ENCODE peak calls at places on chromosomes 3 and 15, in seven cellular contexts. One of them, this sample, is unnamed.

GRCh38 chr3:169091196-169091595 is 572.3 kb downstream of the MECOM start:
- DNase-seq in naive thymus-derived CD4-positive, alpha-beta T cell: no peak
- DNase-seq in kidney glomerular epithelial cell: no peak
- DNase-seq in GM20000: no peak
- DNase-seq in glomerular endothelial cell: no peak
- DNase-seq in H4: peak; percentile 58
- DNase-seq in psoas muscle: no peak
- DNase-seq in this sample: no peak

GRCh38 chr3:34212671-34213070 is 414.2 kb downstream of the PDCD6IP start:
- DNase-seq in naive thymus-derived CD4-positive, alpha-beta T cell: no peak
- DNase-seq in kidney glomerular epithelial cell: peak; percentile 17
- DNase-seq in GM20000: no peak
- DNase-seq in glomerular endothelial cell: no peak
- DNase-seq in H4: no peak
- DNase-seq in psoas muscle: no peak
- DNase-seq in this sample: no peak

GRCh38 chr3:90052425-90052950 is 945.1 kb downstream of the EPHA3 start:
- DNase-seq in naive thymus-derived CD4-positive, alpha-beta T cell: no peak
- DNase-seq in kidney glomerular epithelial cell: no peak
- DNase-seq in GM20000: no peak
- DNase-seq in glomerular endothelial cell: no peak
- DNase-seq in H4: no peak
- DNase-seq in psoas muscle: no peak
- DNase-seq in this sample: no peak

GRCh38 chr3:21170964-21171363 is 580.0 kb downstream of the ZNF385D start:
- DNase-seq in naive thymus-derived CD4-positive, alpha-beta T cell: no peak
- DNase-seq in kidney glomerular epithelial cell: no peak
- DNase-seq in GM20000: no peak
- DNase-seq in glomerular endothelial cell: no peak
- DNase-seq in H4: no peak
- DNase-seq in psoas muscle: no peak
- DNase-seq in this sample: peak; percentile 44

GRCh38 chr15:84863480-84864428 is 20.7 kb upstream of the SLC28A1 start:
- DNase-seq in naive thymus-derived CD4-positive, alpha-beta T cell: no peak
- DNase-seq in kidney glomerular epithelial cell: no peak
- DNase-seq in GM20000: no peak
- DNase-seq in glomerular endothelial cell: no peak
- DNase-seq in H4: no peak
- DNase-seq in psoas muscle: no peak
- DNase-seq in this sample: no peak

GRCh38 chr3:194617827-194618226 is 15.4 kb downstream of the TMEM44 start:
- DNase-seq in naive thymus-derived CD4-positive, alpha-beta T cell: no peak
- DNase-seq in kidney glomerular epithelial cell: no peak
- DNase-seq in GM20000: no peak
- DNase-seq in glomerular endothelial cell: no peak
- DNase-seq in H4: peak; percentile 46
- DNase-seq in psoas muscle: peak; percentile 45
- DNase-seq in this sample: peak; percentile 55

GRCh38 chr3:56887402-56888025 is 85.8 kb upstream of the ARHGEF3 start:
- DNase-seq in naive thymus-derived CD4-positive, alpha-beta T cell: no peak
- DNase-seq in kidney glomerular epithelial cell: no peak
- DNase-seq in GM20000: no peak
- DNase-seq in glomerular endothelial cell: no peak
- DNase-seq in H4: no peak
- DNase-seq in psoas muscle: no peak
- DNase-seq in this sample: no peak

GRCh38 chr15:35293353-35294130 is 208.4 kb upstream of the NANOGP8 start:
- DNase-seq in naive thymus-derived CD4-positive, alpha-beta T cell: no peak
- DNase-seq in kidney glomerular epithelial cell: peak; percentile 91
- DNase-seq in GM20000: no peak
- DNase-seq in glomerular endothelial cell: no peak
- DNase-seq in H4: peak; percentile 30
- DNase-seq in psoas muscle: no peak
- DNase-seq in this sample: no peak

GRCh38 chr3:182233957-182234356 is 522.2 kb downstream of the SOX2 start:
- DNase-seq in naive thymus-derived CD4-positive, alpha-beta T cell: no peak
- DNase-seq in kidney glomerular epithelial cell: no peak
- DNase-seq in GM20000: no peak
- DNase-seq in glomerular endothelial cell: no peak
- DNase-seq in H4: no peak
- DNase-seq in psoas muscle: no peak
- DNase-seq in this sample: no peak

GRCh38 chr3:14208977-14209394 is 30.4 kb downstream of the LSM3 start:
- DNase-seq in naive thymus-derived CD4-positive, alpha-beta T cell: no peak
- DNase-seq in kidney glomerular epithelial cell: no peak
- DNase-seq in GM20000: no peak
- DNase-seq in glomerular endothelial cell: no peak
- DNase-seq in H4: no peak
- DNase-seq in psoas muscle: no peak
- DNase-seq in this sample: no peak

GRCh38 chr15:38226867-38227266 is 25.8 kb upstream of the SPRED1 start:
- DNase-seq in naive thymus-derived CD4-positive, alpha-beta T cell: no peak
- DNase-seq in kidney glomerular epithelial cell: peak; percentile 93
- DNase-seq in GM20000: no peak
- DNase-seq in glomerular endothelial cell: peak; percentile 56
- DNase-seq in H4: peak; percentile 67
- DNase-seq in psoas muscle: no peak
- DNase-seq in this sample: no peak

GRCh38 chr3:71311320-71312046 is 272.0 kb downstream of the FOXP1 start:
- DNase-seq in naive thymus-derived CD4-positive, alpha-beta T cell: no peak
- DNase-seq in kidney glomerular epithelial cell: no peak
- DNase-seq in GM20000: no peak
- DNase-seq in glomerular endothelial cell: no peak
- DNase-seq in H4: no peak
- DNase-seq in psoas muscle: no peak
- DNase-seq in this sample: no peak

GRCh38 chr3:151135548-151136337 is 50.3 kb downstream of the MED12L start:
- DNase-seq in naive thymus-derived CD4-positive, alpha-beta T cell: no peak
- DNase-seq in kidney glomerular epithelial cell: no peak
- DNase-seq in GM20000: no peak
- DNase-seq in glomerular endothelial cell: no peak
- DNase-seq in H4: peak; percentile 24
- DNase-seq in psoas muscle: no peak
- DNase-seq in this sample: no peak

GRCh38 chr15:60379466-60380274 is 18.1 kb downstream of the ANXA2 start:
- DNase-seq in naive thymus-derived CD4-positive, alpha-beta T cell: no peak
- DNase-seq in kidney glomerular epithelial cell: peak; percentile 30
- DNase-seq in GM20000: no peak
- DNase-seq in glomerular endothelial cell: no peak
- DNase-seq in H4: peak; percentile 99
- DNase-seq in psoas muscle: no peak
- DNase-seq in this sample: no peak

GRCh38 chr3:67685499-67685898 is 31.1 kb upstream of the SUCLG2 start:
- DNase-seq in naive thymus-derived CD4-positive, alpha-beta T cell: no peak
- DNase-seq in kidney glomerular epithelial cell: no peak
- DNase-seq in GM20000: peak; percentile 64
- DNase-seq in glomerular endothelial cell: no peak
- DNase-seq in H4: no peak
- DNase-seq in psoas muscle: no peak
- DNase-seq in this sample: peak; percentile 86

GRCh38 chr3:1374471-1374870 is 281.6 kb downstream of the CNTN6 start:
- DNase-seq in naive thymus-derived CD4-positive, alpha-beta T cell: no peak
- DNase-seq in kidney glomerular epithelial cell: no peak
- DNase-seq in GM20000: no peak
- DNase-seq in glomerular endothelial cell: no peak
- DNase-seq in H4: no peak
- DNase-seq in psoas muscle: no peak
- DNase-seq in this sample: no peak

GRCh38 chr15:69790632-69791031 is 307.1 kb downstream of the TLE3 start:
- DNase-seq in naive thymus-derived CD4-positive, alpha-beta T cell: no peak
- DNase-seq in kidney glomerular epithelial cell: no peak
- DNase-seq in GM20000: no peak
- DNase-seq in glomerular endothelial cell: no peak
- DNase-seq in H4: no peak
- DNase-seq in psoas muscle: peak; percentile 88
- DNase-seq in this sample: no peak

GRCh38 chr3:9715764-9716437 is 12.3 kb downstream of the CPNE9 start:
- DNase-seq in naive thymus-derived CD4-positive, alpha-beta T cell: no peak
- DNase-seq in kidney glomerular epithelial cell: peak; percentile 81
- DNase-seq in GM20000: no peak
- DNase-seq in glomerular endothelial cell: no peak
- DNase-seq in H4: peak; percentile 87
- DNase-seq in psoas muscle: peak; percentile 78
- DNase-seq in this sample: no peak

GRCh38 chr3:149362361-149362760 is 15.1 kb downstream of the TM4SF1 start:
- DNase-seq in naive thymus-derived CD4-positive, alpha-beta T cell: no peak
- DNase-seq in kidney glomerular epithelial cell: no peak
- DNase-seq in GM20000: no peak
- DNase-seq in glomerular endothelial cell: no peak
- DNase-seq in H4: no peak
- DNase-seq in psoas muscle: no peak
- DNase-seq in this sample: no peak

GRCh38 chr3:113264741-113265140 is 53.4 kb downstream of the BOC start:
- DNase-seq in naive thymus-derived CD4-positive, alpha-beta T cell: no peak
- DNase-seq in kidney glomerular epithelial cell: no peak
- DNase-seq in GM20000: no peak
- DNase-seq in glomerular endothelial cell: no peak
- DNase-seq in H4: no peak
- DNase-seq in psoas muscle: peak; percentile 46
- DNase-seq in this sample: no peak

GRCh38 chr15:66802087-66803001 is 100.3 kb downstream of the SMAD6 start:
- DNase-seq in naive thymus-derived CD4-positive, alpha-beta T cell: no peak
- DNase-seq in kidney glomerular epithelial cell: no peak
- DNase-seq in GM20000: no peak
- DNase-seq in glomerular endothelial cell: no peak
- DNase-seq in H4: no peak
- DNase-seq in psoas muscle: no peak
- DNase-seq in this sample: no peak

GRCh38 chr3:99659032-99659431 is 20.6 kb downstream of the COL8A1 start:
- DNase-seq in naive thymus-derived CD4-positive, alpha-beta T cell: no peak
- DNase-seq in kidney glomerular epithelial cell: peak; percentile 99
- DNase-seq in GM20000: no peak
- DNase-seq in glomerular endothelial cell: peak; percentile 85
- DNase-seq in H4: peak; percentile 85
- DNase-seq in psoas muscle: no peak
- DNase-seq in this sample: no peak

GRCh38 chr3:166322394-166322793 is 485.2 kb upstream of the BCHE start:
- DNase-seq in naive thymus-derived CD4-positive, alpha-beta T cell: no peak
- DNase-seq in kidney glomerular epithelial cell: no peak
- DNase-seq in GM20000: no peak
- DNase-seq in glomerular endothelial cell: no peak
- DNase-seq in H4: no peak
- DNase-seq in psoas muscle: no peak
- DNase-seq in this sample: no peak

This sample was measured in Karpas-422.